ENCODE peak calls at places on chromosomes 4 and X, in nine cellular contexts. One of them, this sample, is unnamed.

GRCh38 chrX:45274576-45274975 is 73.9 kb upstream of the DIPK2B start:
- DNase-seq in transverse colon: no peak
- DNase-seq in left ventricle myocardium inferior: no peak
- DNase-seq in neural progenitor cell: no peak
- DNase-seq in body of pancreas: no peak
- DNase-seq in mammary epithelial cell: peak; percentile 6
- DNase-seq in heart right ventricle: no peak
- DNase-seq in pancreas: no peak
- DNase-seq in astrocyte: peak; percentile 48
- DNase-seq in this sample: no peak

GRCh38 chrX:47530054-47530453 is 31.0 kb upstream of the ARAF start:
- DNase-seq in left ventricle myocardium inferior: no peak
- DNase-seq in mammary epithelial cell: no peak
- DNase-seq in body of pancreas: no peak
- DNase-seq in astrocyte: no peak
- DNase-seq in transverse colon: no peak
- DNase-seq in neural progenitor cell: no peak
- DNase-seq in pancreas: no peak
- DNase-seq in heart right ventricle: no peak
- DNase-seq in this sample: no peak

GRCh38 chr4:108094923-108095482 is 73.7 kb downstream of the LEF1 start:
- DNase-seq in left ventricle myocardium inferior: no peak
- DNase-seq in body of pancreas: no peak
- DNase-seq in pancreas: no peak
- DNase-seq in neural progenitor cell: no peak
- DNase-seq in astrocyte: no peak
- DNase-seq in transverse colon: no peak
- DNase-seq in heart right ventricle: no peak
- DNase-seq in mammary epithelial cell: no peak
- DNase-seq in this sample: no peak

GRCh38 chr4:171390626-171391025 is 422.6 kb upstream of the GALNTL6 start:
- DNase-seq in left ventricle myocardium inferior: no peak
- DNase-seq in pancreas: no peak
- DNase-seq in body of pancreas: no peak
- DNase-seq in mammary epithelial cell: no peak
- DNase-seq in transverse colon: no peak
- DNase-seq in heart right ventricle: no peak
- DNase-seq in neural progenitor cell: no peak
- DNase-seq in astrocyte: no peak
- DNase-seq in this sample: no peak

GRCh38 chr4:176464748-176465147 is 145.0 kb downstream of the SPCS3 start:
- DNase-seq in neural progenitor cell: no peak
- DNase-seq in left ventricle myocardium inferior: no peak
- DNase-seq in pancreas: no peak
- DNase-seq in astrocyte: no peak
- DNase-seq in heart right ventricle: no peak
- DNase-seq in mammary epithelial cell: no peak
- DNase-seq in transverse colon: no peak
- DNase-seq in body of pancreas: no peak
- DNase-seq in this sample: no peak

GRCh38 chr4:154135576-154135975 is 346.7 kb upstream of the SFRP2 start:
- DNase-seq in transverse colon: no peak
- DNase-seq in mammary epithelial cell: no peak
- DNase-seq in left ventricle myocardium inferior: no peak
- DNase-seq in neural progenitor cell: no peak
- DNase-seq in heart right ventricle: no peak
- DNase-seq in astrocyte: no peak
- DNase-seq in body of pancreas: no peak
- DNase-seq in pancreas: no peak
- DNase-seq in this sample: no peak

GRCh38 chr4:150089732-150090131 is 11.5 kb downstream of the DCLK2 start:
- DNase-seq in heart right ventricle: no peak
- DNase-seq in pancreas: no peak
- DNase-seq in left ventricle myocardium inferior: no peak
- DNase-seq in astrocyte: peak; percentile 76
- DNase-seq in mammary epithelial cell: no peak
- DNase-seq in neural progenitor cell: no peak
- DNase-seq in body of pancreas: no peak
- DNase-seq in transverse colon: no peak
- DNase-seq in this sample: no peak

GRCh38 chr4:57151481-57151880 is 41.3 kb upstream of the IGFBP7 start:
- DNase-seq in astrocyte: no peak
- DNase-seq in mammary epithelial cell: peak; percentile 79
- DNase-seq in transverse colon: no peak
- DNase-seq in left ventricle myocardium inferior: no peak
- DNase-seq in heart right ventricle: no peak
- DNase-seq in neural progenitor cell: no peak
- DNase-seq in body of pancreas: no peak
- DNase-seq in pancreas: no peak
- DNase-seq in this sample: no peak

GRCh38 chrX:85992811-85993229 is 54.5 kb downstream of the CHM start:
- DNase-seq in astrocyte: peak; percentile 42
- DNase-seq in pancreas: no peak
- DNase-seq in heart right ventricle: no peak
- DNase-seq in body of pancreas: no peak
- DNase-seq in mammary epithelial cell: peak; percentile 45
- DNase-seq in neural progenitor cell: no peak
- DNase-seq in left ventricle myocardium inferior: no peak
- DNase-seq in transverse colon: no peak
- DNase-seq in this sample: no peak

GRCh38 chrX:48972214-48973164 is 845 bp upstream of the KCND1 start:
- DNase-seq in astrocyte: peak; percentile 26
- DNase-seq in mammary epithelial cell: no peak
- DNase-seq in left ventricle myocardium inferior: no peak
- DNase-seq in body of pancreas: peak; percentile 43
- DNase-seq in neural progenitor cell: peak; percentile 58
- DNase-seq in transverse colon: peak; percentile 42
- DNase-seq in pancreas: no peak
- DNase-seq in heart right ventricle: peak; percentile 13
- DNase-seq in this sample: no peak

GRCh38 chr4:166435449-166435848 is 562.4 kb downstream of the TLL1 start:
- DNase-seq in heart right ventricle: no peak
- DNase-seq in neural progenitor cell: no peak
- DNase-seq in transverse colon: no peak
- DNase-seq in astrocyte: peak; percentile 96
- DNase-seq in pancreas: no peak
- DNase-seq in left ventricle myocardium inferior: no peak
- DNase-seq in mammary epithelial cell: peak; percentile 89
- DNase-seq in body of pancreas: no peak
- DNase-seq in this sample: no peak

GRCh38 chrX:21524008-21524407 is 134.1 kb downstream of the KLHL34 start:
- DNase-seq in pancreas: no peak
- DNase-seq in neural progenitor cell: no peak
- DNase-seq in body of pancreas: no peak
- DNase-seq in heart right ventricle: no peak
- DNase-seq in transverse colon: no peak
- DNase-seq in mammary epithelial cell: no peak
- DNase-seq in astrocyte: no peak
- DNase-seq in left ventricle myocardium inferior: no peak
- DNase-seq in this sample: no peak

GRCh38 chr4:142238589-142238988 is 602.2 kb downstream of the IL15 start:
- DNase-seq in mammary epithelial cell: peak; percentile 18
- DNase-seq in pancreas: no peak
- DNase-seq in left ventricle myocardium inferior: no peak
- DNase-seq in body of pancreas: no peak
- DNase-seq in heart right ventricle: no peak
- DNase-seq in astrocyte: peak; percentile 53
- DNase-seq in transverse colon: no peak
- DNase-seq in neural progenitor cell: no peak
- DNase-seq in this sample: no peak

GRCh38 chrX:151970661-151971060 is 3.8 kb downstream of the GABRE start:
- DNase-seq in pancreas: peak; percentile 33
- DNase-seq in astrocyte: peak; percentile 90
- DNase-seq in heart right ventricle: peak; percentile 50
- DNase-seq in mammary epithelial cell: peak; percentile 82
- DNase-seq in left ventricle myocardium inferior: peak; percentile 75
- DNase-seq in transverse colon: peak; percentile 35
- DNase-seq in neural progenitor cell: no peak
- DNase-seq in body of pancreas: peak; percentile 70
- DNase-seq in this sample: peak; percentile 77

GRCh38 chrX:103666202-103667107 is 20.0 kb downstream of the MORF4L2 start:
- DNase-seq in neural progenitor cell: no peak
- DNase-seq in heart right ventricle: no peak
- DNase-seq in transverse colon: no peak
- DNase-seq in astrocyte: no peak
- DNase-seq in mammary epithelial cell: peak; percentile 29
- DNase-seq in pancreas: no peak
- DNase-seq in left ventricle myocardium inferior: no peak
- DNase-seq in body of pancreas: no peak
- DNase-seq in this sample: no peak

GRCh38 chrX:46994096-46994495 is 81.9 kb downstream of the JADE3 start:
- DNase-seq in mammary epithelial cell: no peak
- DNase-seq in left ventricle myocardium inferior: no peak
- DNase-seq in transverse colon: no peak
- DNase-seq in astrocyte: no peak
- DNase-seq in neural progenitor cell: peak; percentile 5
- DNase-seq in heart right ventricle: no peak
- DNase-seq in pancreas: no peak
- DNase-seq in body of pancreas: no peak
- DNase-seq in this sample: no peak

GRCh38 chr4:104732766-104733165 is 238.1 kb upstream of the CXXC4 start:
- DNase-seq in astrocyte: no peak
- DNase-seq in mammary epithelial cell: no peak
- DNase-seq in heart right ventricle: no peak
- DNase-seq in left ventricle myocardium inferior: no peak
- DNase-seq in body of pancreas: no peak
- DNase-seq in neural progenitor cell: no peak
- DNase-seq in transverse colon: no peak
- DNase-seq in pancreas: no peak
- DNase-seq in this sample: no peak

GRCh38 chrX:114774691-114775090 is 190.8 kb downstream of the HTR2C start:
- DNase-seq in body of pancreas: no peak
- DNase-seq in mammary epithelial cell: no peak
- DNase-seq in neural progenitor cell: peak; percentile 35
- DNase-seq in astrocyte: no peak
- DNase-seq in left ventricle myocardium inferior: no peak
- DNase-seq in pancreas: no peak
- DNase-seq in transverse colon: no peak
- DNase-seq in heart right ventricle: no peak
- DNase-seq in this sample: no peak
- H3K4me3 ChIP-seq in body of pancreas: no peak overlapping the region
- H3K4me3 ChIP-seq in mammary epithelial cell: no peak overlapping the region
- H3K4me3 ChIP-seq in neural progenitor cell: no peak overlapping the region
- H3K4me3 ChIP-seq in astrocyte: no peak overlapping the region
- H3K4me3 ChIP-seq in left ventricle myocardium inferior: no peak overlapping the region
- H3K4me3 ChIP-seq in pancreas: no peak overlapping the region
- H3K4me3 ChIP-seq in transverse colon: no peak overlapping the region
- H3K4me3 ChIP-seq in heart right ventricle: no peak overlapping the region
- H3K4me3 ChIP-seq in this sample: no peak overlapping the region

DNA sequence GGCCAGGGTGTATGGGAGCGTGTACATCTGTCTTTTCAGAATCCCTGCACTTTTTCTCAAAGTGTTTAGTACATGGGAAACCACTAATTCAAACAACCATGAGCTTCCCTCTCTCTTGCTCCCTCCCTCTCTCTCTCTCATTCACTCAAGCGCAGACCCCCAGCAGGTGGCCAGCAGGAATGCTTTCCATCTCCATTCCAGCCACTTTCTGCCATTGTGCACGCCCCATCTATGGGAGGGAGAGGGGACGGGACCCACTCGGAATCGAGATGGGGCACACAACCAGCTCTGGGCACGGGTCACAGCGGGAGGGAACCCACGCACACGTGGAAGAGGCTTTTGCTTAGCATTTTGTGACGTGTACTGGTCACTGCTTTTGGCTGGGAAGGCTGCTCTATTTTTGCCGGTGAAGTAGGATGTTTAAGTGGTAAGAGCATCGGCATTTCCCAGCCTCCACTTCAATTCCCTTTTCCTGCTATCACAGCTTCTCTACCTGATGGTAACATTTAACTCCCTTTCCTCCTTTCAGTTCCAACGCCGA is 84.3 kb downstream of the IRF2 start:
- DNase-seq in mammary epithelial cell: no peak
- DNase-seq in pancreas: no peak
- DNase-seq in neural progenitor cell: peak; percentile 80
- DNase-seq in body of pancreas: no peak
- DNase-seq in transverse colon: no peak
- DNase-seq in astrocyte: no peak
- DNase-seq in heart right ventricle: no peak
- DNase-seq in left ventricle myocardium inferior: no peak
- DNase-seq in this sample: no peak
- TF ChIP-seq CTCF in mammary epithelial cell: no peak
- TF ChIP-seq CTCF in pancreas: no peak
- TF ChIP-seq CTCF in neural progenitor cell: no peak
- TF ChIP-seq CTCF in body of pancreas: no peak
- TF ChIP-seq CTCF in transverse colon: no peak
- TF ChIP-seq CTCF in astrocyte: no peak
- TF ChIP-seq CTCF in heart right ventricle: no peak
- TF ChIP-seq CTCF in left ventricle myocardium inferior: no peak
- TF ChIP-seq CTCF in this sample: no peak

GRCh38 chr4:8340721-8341680 is 71.4 kb downstream of the HTRA3 start:
- DNase-seq in body of pancreas: peak; percentile 51
- DNase-seq in pancreas: no peak
- DNase-seq in transverse colon: peak; percentile 42
- DNase-seq in mammary epithelial cell: no peak
- DNase-seq in neural progenitor cell: no peak
- DNase-seq in left ventricle myocardium inferior: peak; percentile 89
- DNase-seq in heart right ventricle: peak; percentile 88
- DNase-seq in astrocyte: no peak
- DNase-seq in this sample: no peak
- H3K27me3 ChIP-seq in body of pancreas: no peaks in the 10 kb centered on the region
- H3K27me3 ChIP-seq in pancreas: no peaks in the 10 kb centered on the region
- H3K27me3 ChIP-seq in transverse colon: no peaks in the 10 kb centered on the region
- H3K27me3 ChIP-seq in mammary epithelial cell: no peaks in the 10 kb centered on the region
- H3K27me3 ChIP-seq in neural progenitor cell: no peaks in the 10 kb centered on the region
- H3K27me3 ChIP-seq in left ventricle myocardium inferior: no peaks in the 10 kb centered on the region
- H3K27me3 ChIP-seq in heart right ventricle: no peaks in the 10 kb centered on the region
- H3K27me3 ChIP-seq in astrocyte: peaks cover 11% of the 10 kb centered on the region
- H3K27me3 ChIP-seq in this sample: peaks cover 7% of the 10 kb centered on the region

GRCh38 chrX:56763556-56764152 is 34.6 kb downstream of the NBDY start:
- DNase-seq in neural progenitor cell: peak; percentile 67
- DNase-seq in left ventricle myocardium inferior: no peak
- DNase-seq in pancreas: peak; percentile 86
- DNase-seq in mammary epithelial cell: peak; percentile 71
- DNase-seq in body of pancreas: no peak
- DNase-seq in astrocyte: peak; percentile 16
- DNase-seq in transverse colon: peak; percentile 88
- DNase-seq in heart right ventricle: no peak
- DNase-seq in this sample: no peak

GRCh38 chrX:56762707-56763555 is 33.9 kb downstream of the NBDY start:
- DNase-seq in astrocyte: no peak
- DNase-seq in body of pancreas: no peak
- DNase-seq in left ventricle myocardium inferior: no peak
- DNase-seq in transverse colon: no peak
- DNase-seq in neural progenitor cell: no peak
- DNase-seq in mammary epithelial cell: no peak
- DNase-seq in heart right ventricle: no peak
- DNase-seq in pancreas: no peak
- DNase-seq in this sample: no peak

GRCh38 chrX:56765816-56766553 is 36.9 kb downstream of the NBDY start:
- DNase-seq in heart right ventricle: no peak
- DNase-seq in transverse colon: peak; percentile 12
- DNase-seq in left ventricle myocardium inferior: no peak
- DNase-seq in mammary epithelial cell: no peak
- DNase-seq in astrocyte: no peak
- DNase-seq in neural progenitor cell: no peak
- DNase-seq in body of pancreas: no peak
- DNase-seq in pancreas: no peak
- DNase-seq in this sample: no peak

GRCh38 chrX:56764975-56765791 is 36.1 kb downstream of the NBDY start:
- DNase-seq in body of pancreas: no peak
- DNase-seq in heart right ventricle: no peak
- DNase-seq in neural progenitor cell: no peak
- DNase-seq in left ventricle myocardium inferior: no peak
- DNase-seq in transverse colon: peak; percentile 8
- DNase-seq in astrocyte: no peak
- DNase-seq in mammary epithelial cell: no peak
- DNase-seq in pancreas: no peak
- DNase-seq in this sample: no peak

GRCh38 chrX:56764153-56764974 is 35.3 kb downstream of the NBDY start:
- DNase-seq in mammary epithelial cell: peak; percentile 79
- DNase-seq in transverse colon: peak; percentile 83
- DNase-seq in body of pancreas: peak; percentile 51
- DNase-seq in left ventricle myocardium inferior: no peak
- DNase-seq in pancreas: peak; percentile 80
- DNase-seq in neural progenitor cell: peak; percentile 86
- DNase-seq in heart right ventricle: peak; percentile 58
- DNase-seq in astrocyte: peak; percentile 56
- DNase-seq in this sample: peak; percentile 47
- H3K4me3 ChIP-seq in mammary epithelial cell: peak overlapping the region; percentile 52
- H3K4me3 ChIP-seq in transverse colon: peak overlapping the region; percentile 35
- H3K4me3 ChIP-seq in body of pancreas: no peak overlapping the region
- H3K4me3 ChIP-seq in left ventricle myocardium inferior: no peak overlapping the region
- H3K4me3 ChIP-seq in pancreas: peak overlapping the region; percentile 38
- H3K4me3 ChIP-seq in neural progenitor cell: peak overlapping the region; percentile 25
- H3K4me3 ChIP-seq in heart right ventricle: no peak overlapping the region
- H3K4me3 ChIP-seq in astrocyte: no peak overlapping the region
- H3K4me3 ChIP-seq in this sample: no peak overlapping the region